ENCODE peak calls at places on chromosomes 5 and 9, in ten cellular contexts. C, X, A, W, L, U, S, B, G and V are unnamed samples.

GRCh38 chr9:2367970-2368369 is 253.6 kb upstream of the VLDLR start:
- DNase-seq in C (no peak), X (no peak), A (peak), W (no peak), L (no peak), U (no peak), S (no peak), B (no peak), G (no peak), V (no peak)

GRCh38 chr5:38382898-38383297 is 124.5 kb downstream of the EGFLAM start:
- DNase-seq in C (no peak), X (no peak), A (peak), W (peak), L (peak), U (peak), S (peak), B (peak), G (peak), V (peak)

GRCh38 chr5:172870261-172870806 is 36.3 kb downstream of the ERGIC1 start:
- DNase-seq in C (no peak), X (peak), A (no peak), W (peak), L (peak), U (no peak), S (no peak), B (no peak), G (no peak), V (no peak)

GRCh38 chr5:1005904-1006655 is 2.5 kb upstream of the NKD2 start:
- DNase-seq in C (no peak), X (no peak), A (no peak), W (no peak), L (no peak), U (no peak), S (peak), B (peak), G (peak), V (no peak)

GRCh38 chr9:121499427-121500164 is at the start of gene GGTA1:
- DNase-seq in C (peak), X (no peak), A (peak), W (peak), L (peak), U (no peak), S (peak), B (peak), G (peak), V (peak)

GRCh38 chr5:83400712-83401111 is 70.8 kb upstream of the VCAN start:
- DNase-seq in C (no peak), X (no peak), A (no peak), W (no peak), L (no peak), U (no peak), S (no peak), B (no peak), G (no peak), V (no peak)

GRCh38 chr5:53099546-53099945 is 10.0 kb downstream of the MOCS2 start:
- DNase-seq in C (no peak), X (peak), A (no peak), W (peak), L (no peak), U (no peak), S (no peak), B (no peak), G (no peak), V (no peak)

GRCh38 chr5:164497665-164498064 is 992.2 kb downstream of the MAT2B start:
- DNase-seq in C (no peak), X (no peak), A (no peak), W (no peak), L (no peak), U (no peak), S (no peak), B (no peak), G (no peak), V (no peak)

GRCh38 chr9:95499101-95499676 is 17.6 kb downstream of the PTCH1 start:
- DNase-seq in C (no peak), X (no peak), A (no peak), W (no peak), L (no peak), U (no peak), S (no peak), B (no peak), G (no peak), V (no peak)

GRCh38 chr5:69512740-69513260 is 20.2 kb downstream of the OCLN start:
- DNase-seq in C (no peak), X (peak), A (no peak), W (peak), L (peak), U (no peak), S (no peak), B (no peak), G (no peak), V (no peak)

GRCh38 chr5:81579525-81579924 is 171.4 kb downstream of the SSBP2 start:
- DNase-seq in C (no peak), X (no peak), A (no peak), W (no peak), L (no peak), U (no peak), S (no peak), B (no peak), G (no peak), V (no peak)

GRCh38 chr9:115443890-115444289 is 325.9 kb upstream of the TNC start:
- DNase-seq in C (no peak), X (no peak), A (no peak), W (no peak), L (no peak), U (no peak), S (no peak), B (no peak), G (no peak), V (no peak)

GRCh38 chr5:175383350-175383749 is 60.6 kb downstream of the DRD1 start:
- DNase-seq in C (no peak), X (no peak), A (peak), W (no peak), L (peak), U (no peak), S (no peak), B (no peak), G (no peak), V (no peak)

GRCh38 chr5:157540707-157541451 is 34.7 kb downstream of the ADAM19 start:
- DNase-seq in C (no peak), X (no peak), A (peak), W (peak), L (no peak), U (peak), S (peak), B (peak), G (peak), V (no peak)

GRCh38 chr5:69261034-69261433 is 26.3 kb downstream of the CDK7 start:
- DNase-seq in C (no peak), X (no peak), A (no peak), W (no peak), L (peak), U (no peak), S (no peak), B (no peak), G (no peak), V (no peak)

GRCh38 chr9:60546406-60546805 is 367.8 kb upstream of the SPATA31A5 start:
- DNase-seq in C (no peak), X (no peak), A (no peak), W (no peak), L (no peak), U (no peak), S (no peak), B (no peak), G (no peak), V (no peak)

GRCh38 chr5:87010736-87011135 is 256.9 kb upstream of the RASA1 start:
- DNase-seq in C (no peak), X (no peak), A (no peak), W (no peak), L (no peak), U (no peak), S (no peak), B (no peak), G (no peak), V (no peak)

GRCh38 chr9:27078685-27079084 is 30.3 kb upstream of the TEK start:
- DNase-seq in C (no peak), X (no peak), A (no peak), W (no peak), L (no peak), U (no peak), S (peak), B (no peak), G (no peak), V (no peak)